ENCODE peak calls at places on chromosomes 7 and 10, in four cellular contexts. F, N, R and B are unnamed samples.
A peak's percentile ranks its signal among the peaks of the same experiment; 100 is the strongest.

GRCh38 chr10:126634915-126635314 is 35.6 kb downstream of the C10orf90 start:
- DNase-seq in F (no peak), N (no peak), R (peak; percentile 29), B (no peak)

GRCh38 chr7:151756076-151756731 is 120.7 kb downstream of the PRKAG2 start:
- DNase-seq in F (peak; percentile 66), N (peak; percentile 31), R (peak; percentile 71), B (peak; percentile 7)

GRCh38 chr7:114663502-114663901 is 248.9 kb downstream of the FOXP2 start:
- DNase-seq in F (no peak), N (no peak), R (peak; percentile 12), B (no peak)

GRCh38 chr10:79403441-79404230 is 41.8 kb downstream of the ZCCHC24 start:
- DNase-seq in F (no peak), N (no peak), R (peak; percentile 62), B (no peak)

GRCh38 chr10:132644544-132645530 is 107.2 kb downstream of the INPP5A start:
- DNase-seq in F (no peak), N (no peak), R (no peak), B (no peak)

GRCh38 chr7:50921114-50921513 is 138.4 kb upstream of the GRB10 start:
- DNase-seq in F (no peak), N (no peak), R (no peak), B (no peak)

GRCh38 chr7:108062250-108063014 is 59.5 kb upstream of the LAMB1 start:
- DNase-seq in F (no peak), N (no peak), R (peak; percentile 71), B (no peak)

GRCh38 chr7:20190588-20190987 is 26.6 kb downstream of the MACC1 start:
- DNase-seq in F (no peak), N (no peak), R (no peak), B (no peak)

GRCh38 chr7:1593091-1593866 is 23.4 kb upstream of the PSMG3 start:
- DNase-seq in F (no peak), N (no peak), R (no peak), B (peak; percentile 14)

GRCh38 chr7:51140203-51140938 is 176.2 kb downstream of the COBL start:
- DNase-seq in F (no peak), N (no peak), R (no peak), B (no peak)

GRCh38 chr7:142799483-142799882 is 28.7 kb downstream of the PRSS2 start:
- DNase-seq in F (no peak), N (no peak), R (no peak), B (peak; percentile 41)

GRCh38 chr10:61701055-61701705 is 38.5 kb downstream of the CABCOCO1 start:
- DNase-seq in F (no peak), N (no peak), R (no peak), B (no peak)

GRCh38 chr7:123749537-123749857 is 694 bp upstream of the WASL start:
- DNase-seq in F (no peak), N (peak; percentile 13), R (no peak), B (no peak)

DNA sequence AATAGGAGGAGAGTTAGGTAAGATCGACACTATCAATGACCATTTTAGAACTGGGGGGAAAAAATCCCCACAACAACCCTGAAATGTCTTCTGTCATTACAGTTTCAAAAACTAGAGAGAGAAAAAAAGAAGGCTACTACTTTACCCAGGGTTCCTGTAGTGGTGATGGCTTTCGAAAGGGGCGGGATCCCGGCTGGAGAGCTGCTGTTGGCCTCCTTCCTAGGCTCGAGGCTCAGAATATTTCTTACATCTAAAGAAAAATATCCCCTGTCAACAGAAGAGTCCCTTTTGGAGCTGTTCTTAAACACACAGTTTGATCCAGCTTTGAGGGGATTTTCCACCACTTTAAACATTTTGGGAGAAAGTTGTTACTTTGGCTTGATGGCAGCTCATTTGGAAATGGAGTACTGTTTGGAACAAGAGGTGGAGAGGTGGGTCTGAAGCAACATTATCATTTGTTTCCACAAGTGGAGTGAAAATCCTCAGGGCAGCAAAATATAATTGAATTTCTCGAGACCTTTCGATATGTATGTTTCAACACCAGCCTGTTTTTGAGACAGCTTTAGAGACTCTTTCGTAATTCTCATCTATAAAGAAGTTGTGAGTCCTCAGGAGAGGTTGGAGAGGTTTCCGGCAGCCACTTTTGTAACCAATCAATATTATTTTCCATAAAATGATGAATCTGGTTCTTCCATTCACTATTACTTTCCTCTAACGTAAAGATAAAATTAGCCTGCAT is 5.1 kb downstream of the HOXA13 start:
- DNase-seq in F (no peak), N (no peak), R (no peak), B (no peak)
- H3K27me3 ChIP-seq in F (peaks cover 73% of the 10 kb centered on the region), N (peaks cover 73% of the 10 kb centered on the region), R (peaks cover 72% of the 10 kb centered on the region), B (peaks cover 12% of the 10 kb centered on the region)

DNA sequence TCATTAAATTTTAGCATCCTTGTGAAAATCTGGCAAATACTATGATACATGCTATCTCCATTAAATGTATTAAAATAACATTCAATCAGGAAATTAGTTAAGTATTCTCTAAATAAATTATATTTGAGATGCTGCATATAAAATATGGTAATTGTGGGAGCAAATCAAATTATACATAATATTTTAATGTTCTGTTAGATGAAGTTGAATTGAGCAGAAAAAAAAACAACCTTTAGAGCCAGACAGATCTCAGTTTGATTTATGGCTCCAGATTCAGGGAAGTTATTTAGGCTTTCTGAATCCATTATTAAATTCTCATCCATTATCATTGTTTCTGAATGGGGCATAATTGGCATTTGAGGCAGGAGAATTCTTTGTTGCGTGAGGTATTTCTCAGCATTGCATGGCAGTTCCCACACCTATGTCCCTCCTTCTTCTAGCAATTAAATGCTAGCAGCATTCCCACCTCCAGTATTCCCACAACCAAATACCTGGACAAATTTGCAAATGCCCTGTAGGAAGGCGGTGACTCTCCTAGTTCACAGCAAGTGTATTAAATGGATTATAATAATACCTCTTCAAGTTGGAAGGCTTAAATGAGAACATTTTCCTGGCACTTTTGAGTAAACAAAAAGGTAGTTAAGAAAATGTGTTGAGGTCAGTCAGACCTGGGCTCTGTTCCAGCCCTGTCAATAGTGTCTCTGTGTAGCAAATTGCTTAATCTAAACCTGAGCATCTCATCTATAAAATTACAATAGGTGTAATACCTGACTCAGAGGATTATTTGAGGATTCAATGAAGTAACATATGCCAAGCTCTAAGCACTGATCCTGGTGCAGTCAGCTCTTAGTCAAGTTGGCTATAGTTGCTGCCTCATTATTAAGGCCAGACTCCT is 108.9 kb downstream of the RNLS start:
- DNase-seq in F (no peak), N (no peak), R (peak; percentile 27), B (no peak)
- H3K27ac ChIP-seq in F (no peak overlapping the region), N (no peak overlapping the region), R (no peak overlapping the region), B (no peak overlapping the region)

DNA sequence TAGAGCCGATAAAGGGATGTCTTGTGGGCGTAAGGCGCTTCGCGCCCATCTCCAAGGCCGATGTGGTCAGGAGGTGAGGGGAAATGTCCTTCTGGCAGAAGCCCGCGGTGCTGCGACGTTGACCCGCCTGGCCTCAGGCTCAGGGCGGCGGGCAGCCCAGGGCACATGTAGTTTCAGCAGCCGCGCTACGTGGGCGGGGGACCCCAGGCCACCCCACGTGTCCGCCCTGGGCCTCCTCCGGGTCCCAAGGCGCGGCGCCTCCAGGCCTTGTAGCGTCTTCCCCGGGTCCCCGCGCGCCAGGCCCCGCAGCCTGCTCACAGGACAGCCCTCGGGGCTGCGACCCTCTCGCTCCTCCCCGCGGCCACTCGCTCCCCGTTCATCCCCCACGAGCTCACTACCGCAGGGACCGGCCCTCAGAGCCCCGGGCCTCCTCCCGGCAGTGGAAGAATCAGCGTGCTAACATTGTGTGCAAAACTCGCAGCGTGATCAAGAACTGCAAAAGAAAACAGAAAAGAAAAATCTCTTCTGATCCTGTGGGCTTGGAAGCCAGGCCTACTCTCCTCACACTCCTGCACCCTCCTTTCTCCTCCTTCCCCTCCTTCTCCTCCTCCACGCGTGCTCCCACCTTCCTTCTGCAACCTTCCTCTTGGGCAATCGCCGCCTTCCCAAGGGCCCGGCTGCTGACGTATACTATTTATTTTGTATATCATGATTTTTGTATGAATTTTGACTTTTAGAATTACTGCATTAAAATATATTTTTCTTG is 4.4 kb upstream of the TBX20 start:
- DNase-seq in F (no peak), N (no peak), R (no peak), B (no peak)
- H3K27me3 ChIP-seq in F (peaks cover 61% of the 10 kb centered on the region), N (peaks cover 51% of the 10 kb centered on the region), R (peaks cover 40% of the 10 kb centered on the region), B (no peaks in the 10 kb centered on the region)

DNA sequence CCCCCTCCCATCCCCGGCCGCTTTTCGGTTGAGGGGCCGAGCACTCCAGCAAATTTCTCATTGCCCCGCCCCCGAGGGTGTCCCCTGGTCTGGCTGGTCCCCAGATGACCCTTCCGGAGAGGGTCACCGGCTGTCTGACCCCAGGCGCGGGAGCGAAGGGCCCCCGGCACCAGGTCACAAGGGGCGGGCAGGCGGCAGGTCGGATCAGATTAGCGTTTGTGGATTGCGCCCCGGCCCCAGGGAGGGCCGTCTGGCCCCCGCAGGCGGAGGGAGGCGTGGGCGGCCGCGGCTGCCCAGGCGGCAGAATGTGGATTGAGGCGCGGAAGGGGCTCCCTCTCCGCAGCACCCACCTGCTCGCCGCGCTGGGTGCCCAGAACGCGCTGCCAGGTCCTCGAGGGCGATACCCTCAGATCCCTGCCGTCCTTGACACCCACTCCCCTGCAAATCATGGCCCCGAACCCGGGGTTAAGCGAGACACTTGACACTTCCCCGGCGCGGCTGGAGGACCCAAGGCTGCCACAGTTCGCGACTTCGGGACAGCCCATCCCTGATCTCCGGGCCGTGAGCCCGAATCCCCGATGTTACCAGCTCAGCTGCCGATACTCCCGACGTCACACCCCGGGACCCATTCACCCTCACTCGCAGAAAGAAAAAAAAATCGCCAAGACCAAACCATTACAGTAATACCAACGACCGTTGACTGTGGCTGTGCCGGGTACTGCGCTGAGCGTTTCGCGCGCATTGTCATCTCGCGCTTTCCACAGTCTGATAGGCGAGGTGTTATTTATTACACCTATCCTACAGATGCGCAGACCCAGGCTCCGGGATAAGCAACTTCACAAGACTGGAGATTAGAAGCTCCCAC is 953 bp downstream of the NODAL start:
- DNase-seq in F (no peak), N (no peak), R (no peak), B (no peak)
- H3K27ac ChIP-seq in F (no peak overlapping the region), N (no peak overlapping the region), R (no peak overlapping the region), B (no peak overlapping the region)

GRCh38 chr10:97975598-97975997 is 54.8 kb downstream of the CRTAC1 start:
- DNase-seq in F (no peak), N (no peak), R (no peak), B (no peak)
- H3K27me3 ChIP-seq in F (no peaks in the 10 kb centered on the region), N (peaks cover 13% of the 10 kb centered on the region), R (peaks cover 10% of the 10 kb centered on the region), B (peaks cover 6% of the 10 kb centered on the region)